ENCODE peak calls at places on chromosome 14, in five cellular contexts. R is tibial artery, B is NT2/D1, Y is ascending aorta, X is A549. C is an unnamed sample.

GRCh38 chr14:20652996-20653975 is 11.8 kb upstream of the OR6S1 start:
- DNase-seq in Y (no peak), B (peak; percentile 81), X (peak; percentile 97), R (no peak), C (peak; percentile 80)

GRCh38 chr14:72104011-72104613 is 171.9 kb downstream of the RGS6 start:
- DNase-seq in Y (no peak), X (peak; percentile 6), R (no peak), B (peak; percentile 9), C (peak; percentile 71)

GRCh38 chr14:100729982-100730381 is 3.3 kb downstream of the DLK1 start:
- DNase-seq in R (no peak), Y (no peak), B (no peak), X (no peak), C (no peak)

GRCh38 chr14:83533734-83534133 is 1996.2 kb upstream of the FLRT2 start:
- DNase-seq in R (no peak), Y (no peak), B (no peak), X (no peak), C (no peak)

GRCh38 chr14:29805415-29806123 is 122.1 kb downstream of the PRKD1 start:
- DNase-seq in B (no peak), X (peak; percentile 48), R (peak; percentile 80), Y (no peak), C (no peak)

GRCh38 chr14:39682563-39682962 is 250.3 kb upstream of the FBXO33 start:
- DNase-seq in R (no peak), X (no peak), B (no peak), Y (no peak), C (no peak)

GRCh38 chr14:68941820-68942219 is 37.3 kb downstream of the ACTN1 start:
- DNase-seq in B (no peak), Y (no peak), R (peak; percentile 95), X (peak; percentile 95), C (no peak)

GRCh38 chr14:80135305-80136088 is 75.8 kb downstream of the DIO2 start:
- DNase-seq in Y (no peak), R (no peak), B (no peak), X (no peak), C (no peak)

GRCh38 chr14:30558362-30558674 is 640 bp upstream of the G2E3 start:
- DNase-seq in Y (no peak), B (no peak), R (no peak), X (no peak), C (no peak)

GRCh38 chr14:103146141-103146709 is 23.0 kb downstream of the TNFAIP2 start:
- DNase-seq in X (no peak), Y (no peak), R (no peak), B (no peak), C (no peak)

GRCh38 chr14:93219103-93219726 is 12.2 kb downstream of the UBR7 start:
- DNase-seq in Y (no peak), R (no peak), X (peak; percentile 80), B (peak; percentile 35), C (peak; percentile 52)

GRCh38 chr14:54040851-54041250 is 84.2 kb upstream of the BMP4 start:
- DNase-seq in Y (no peak), R (no peak), B (no peak), X (no peak), C (no peak)

GRCh38 chr14:63435838-63436237 is 107.3 kb downstream of the PPP2R5E start:
- DNase-seq in R (peak; percentile 91), Y (peak; percentile 30), B (no peak), X (peak; percentile 37), C (no peak)

GRCh38 chr14:58805605-58806358 is 168.0 kb downstream of the DACT1 start:
- DNase-seq in B (no peak), X (no peak), Y (no peak), R (no peak), C (no peak)

GRCh38 chr14:67418368-67419174 is 6.6 kb upstream of the PLEK2 start:
- DNase-seq in B (no peak), Y (no peak), R (no peak), X (peak; percentile 35), C (no peak)

GRCh38 chr14:89182326-89182725 is 234.7 kb downstream of the FOXN3 start:
- DNase-seq in X (no peak), B (no peak), R (no peak), Y (no peak), C (no peak)

GRCh38 chr14:56125772-56126411 is 7.7 kb downstream of the PELI2 start:
- DNase-seq in B (no peak), Y (no peak), R (no peak), X (no peak), C (no peak)

GRCh38 chr14:37466623-37467088 is 128.4 kb downstream of the FOXA1 start:
- DNase-seq in X (peak; percentile 30), Y (no peak), B (no peak), R (no peak), C (no peak)

GRCh38 chr14:75334191-75335051 is 55.8 kb downstream of the FOS start:
- DNase-seq in R (no peak), B (no peak), X (no peak), Y (peak; percentile 23), C (no peak)

GRCh38 chr14:59768855-59769254 is 101.7 kb downstream of the RTN1 start:
- DNase-seq in R (no peak), X (no peak), Y (no peak), B (no peak), C (no peak)

GRCh38 chr14:65168840-65169239 is 66.5 kb upstream of the MAX start:
- DNase-seq in X (no peak), R (no peak), B (no peak), Y (no peak), C (no peak)

GRCh38 chr14:36553650-36554260 is 28.7 kb downstream of the NKX2-8 start:
- DNase-seq in Y (no peak), B (peak; percentile 8), R (no peak), X (peak; percentile 64), C (peak; percentile 59)

GRCh38 chr14:56092761-56093160 is 25.4 kb upstream of the PELI2 start:
- DNase-seq in B (no peak), X (no peak), R (no peak), Y (no peak), C (no peak)

GRCh38 chr14:31154956-31155355 is 52.6 kb downstream of the HECTD1 start:
- DNase-seq in X (peak; percentile 79), R (no peak), Y (no peak), B (no peak), C (no peak)

GRCh38 chr14:96797188-96797942 is at the start of gene VRK1:
- DNase-seq in R (peak; percentile 96), B (peak; percentile 85), Y (peak; percentile 83), X (peak; percentile 94), C (peak; percentile 91)

GRCh38 chr14:102796661-102797190 is 19.5 kb downstream of the TRAF3 start:
- DNase-seq in R (no peak), B (no peak), X (no peak), Y (no peak), C (no peak)

GRCh38 chr14:64656986-64657385 is 47.2 kb upstream of the PLEKHG3 start:
- DNase-seq in R (no peak), B (no peak), Y (no peak), X (no peak), C (no peak)

GRCh38 chr14:92652413-92653151 is 95.8 kb downstream of the LGMN start:
- DNase-seq in B (no peak), X (no peak), Y (no peak), R (no peak), C (no peak)

GRCh38 chr14:61476737-61477410 is 155.5 kb downstream of the PRKCH start:
- DNase-seq in R (peak; percentile 73), B (no peak), X (peak; percentile 94), Y (no peak), C (no peak)

DNA sequence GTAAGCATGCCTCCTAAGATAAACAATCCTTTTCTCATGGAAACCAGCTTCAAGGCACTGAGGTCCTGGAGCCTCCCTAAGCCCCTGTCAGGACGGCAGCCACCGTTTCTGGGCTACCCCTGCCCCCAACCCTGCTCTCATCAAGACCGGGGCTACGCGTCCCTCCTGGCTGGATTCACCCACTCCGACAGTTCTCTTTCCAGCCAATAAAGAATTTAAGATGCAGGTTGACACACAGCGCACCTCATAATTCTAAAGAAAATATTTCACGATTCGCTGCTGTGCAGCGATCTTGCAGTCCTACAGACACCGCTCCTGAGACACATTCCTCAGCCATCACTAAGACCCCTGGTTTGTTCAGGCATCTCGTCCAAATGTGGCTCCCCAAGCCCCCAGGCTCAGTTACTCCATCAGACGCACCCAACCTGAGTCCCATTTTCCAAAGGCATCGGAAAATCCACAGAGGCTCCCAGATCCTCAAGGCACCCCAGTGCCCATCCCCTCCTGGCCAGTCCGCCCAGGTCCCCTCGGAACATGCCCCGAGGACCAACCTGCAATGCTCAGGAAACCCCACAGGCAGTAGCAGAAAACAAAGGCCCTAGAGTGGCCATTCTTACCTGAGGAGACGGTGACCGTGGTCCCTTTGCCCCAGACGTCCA is 336.3 kb downstream of the TMEM121 start:
- DNase-seq in Y (no peak), R (no peak), X (no peak), B (no peak), C (no peak)
- H3K9me3 ChIP-seq in Y (no peaks in the 10 kb centered on the region), R (no peaks in the 10 kb centered on the region), X (no peaks in the 10 kb centered on the region), B (peaks cover 4% of the 10 kb centered on the region), C (no peaks in the 10 kb centered on the region)

DNA sequence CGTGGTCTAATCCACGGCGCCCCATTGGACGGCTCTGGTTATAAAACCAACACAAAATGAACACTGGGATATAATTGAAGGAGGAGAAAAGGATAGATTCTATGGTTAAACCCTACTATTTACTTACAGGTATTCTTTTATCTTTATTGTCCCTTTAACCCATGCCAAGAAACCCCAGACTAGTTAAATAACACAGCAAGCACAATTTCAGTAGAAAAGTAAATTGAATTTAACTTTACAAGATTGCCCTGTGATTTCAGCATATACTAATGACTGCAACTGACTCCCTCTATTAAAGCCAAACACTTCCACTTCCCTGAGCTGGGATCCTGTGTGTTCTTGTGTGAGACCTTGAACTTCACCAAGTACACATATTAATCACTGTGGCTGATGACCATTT is 45.3 kb downstream of the BCL11B start:
- DNase-seq in R (no peak), Y (no peak), B (no peak), X (no peak), C (no peak)
- H3K4me1 ChIP-seq in R (no peaks in the 10 kb centered on the region), Y (no peaks in the 10 kb centered on the region), B (peaks cover 4% of the 10 kb centered on the region), X (no peaks in the 10 kb centered on the region), C (no peaks in the 10 kb centered on the region)

DNA sequence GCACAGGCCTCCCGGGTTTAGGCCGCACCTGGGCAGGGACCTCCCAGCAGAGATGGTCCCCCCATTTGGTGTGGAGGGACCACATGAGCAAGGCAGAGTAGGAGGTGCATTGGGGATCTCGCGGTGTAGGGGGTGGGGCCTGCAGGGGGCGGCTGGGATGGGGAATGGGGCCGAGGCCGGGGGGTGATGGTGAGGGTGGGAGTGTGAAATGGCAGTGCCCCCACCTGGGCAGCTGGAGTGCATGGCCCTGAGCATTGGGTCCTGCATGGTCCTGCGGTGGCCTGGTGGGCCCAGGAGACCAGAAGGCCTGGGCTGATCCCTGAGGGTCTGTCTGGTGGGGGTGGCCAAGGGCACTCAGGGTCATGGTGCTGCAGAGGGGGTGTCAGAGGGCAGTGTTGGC is 111.8 kb downstream of the KIF26A start:
- DNase-seq in R (peak; percentile 39), Y (no peak), X (no peak), B (no peak), C (no peak)
- H3K9me3 ChIP-seq in R (no peaks in the 10 kb centered on the region), Y (no peaks in the 10 kb centered on the region), X (no peaks in the 10 kb centered on the region), B (peaks cover 7% of the 10 kb centered on the region), C (no peaks in the 10 kb centered on the region)

GRCh38 chr14:90624732-90625444 is 191.3 kb downstream of the TTC7B start:
- DNase-seq in Y (no peak), X (no peak), B (no peak), R (no peak), C (no peak)
- H3K4me1 ChIP-seq in Y (peaks cover 16% of the 10 kb centered on the region), X (peaks cover 6% of the 10 kb centered on the region), B (no peaks in the 10 kb centered on the region), R (peaks cover 57% of the 10 kb centered on the region), C (no peaks in the 10 kb centered on the region)

C was measured in HAP-1.